ENCODE peak calls at places on chromosomes 1 and 21, in ten cellular contexts. I, U, S, F, M, K, C, X, A and G are unnamed samples.

GRCh38 chr1:184300446-184300845 is 86.4 kb upstream of the C1orf21 start:
- DNase-seq in I (no peak), U (no peak), S (no peak), F (no peak), M (no peak), K (no peak), C (no peak), X (no peak), A (no peak), G (no peak)

GRCh38 chr1:150053911-150054310 is 13.7 kb upstream of the VPS45 start:
- DNase-seq in I (no peak), U (no peak), S (no peak), F (no peak), M (no peak), K (no peak), C (no peak), X (no peak), A (no peak), G (no peak)

GRCh38 chr1:98963359-98963758 is 41.3 kb downstream of the PLPPR5 start:
- DNase-seq in I (no peak), U (no peak), S (no peak), F (no peak), M (no peak), K (no peak), C (no peak), X (no peak), A (no peak), G (no peak)

GRCh38 chr1:204562075-204562990 is 46.1 kb downstream of the MDM4 start:
- DNase-seq in I (no peak), U (no peak), S (no peak), F (no peak), M (no peak), K (no peak), C (no peak), X (no peak), A (no peak), G (no peak)

GRCh38 chr1:161905269-161905884 is 118.3 kb downstream of the OLFML2B start:
- DNase-seq in I (no peak), U (no peak), S (peak), F (peak), M (peak), K (peak), C (peak), X (no peak), A (no peak), G (peak)

GRCh38 chr1:1877852-1878436 is 12.9 kb downstream of the GNB1 start:
- DNase-seq in I (no peak), U (no peak), S (no peak), F (no peak), M (no peak), K (no peak), C (no peak), X (no peak), A (no peak), G (no peak)

GRCh38 chr1:90719321-90720136 is 2.4 kb upstream of the BARHL2 start:
- DNase-seq in I (no peak), U (no peak), S (no peak), F (no peak), M (peak), K (no peak), C (no peak), X (no peak), A (no peak), G (peak)

GRCh38 chr1:203408485-203409229 is 57.7 kb upstream of the FMOD start:
- DNase-seq in I (no peak), U (peak), S (no peak), F (peak), M (no peak), K (no peak), C (peak), X (peak), A (peak), G (no peak)

GRCh38 chr1:154104433-154105082 is 50.3 kb downstream of the NUP210L start:
- DNase-seq in I (no peak), U (no peak), S (no peak), F (peak), M (no peak), K (no peak), C (peak), X (no peak), A (no peak), G (no peak)
- TF ChIP-seq CTCF in I (no peak), U (no peak), S (no peak), F (no peak), M (no peak), K (no peak), C (no peak), X (no peak), A (no peak), G (peak)

DNA sequence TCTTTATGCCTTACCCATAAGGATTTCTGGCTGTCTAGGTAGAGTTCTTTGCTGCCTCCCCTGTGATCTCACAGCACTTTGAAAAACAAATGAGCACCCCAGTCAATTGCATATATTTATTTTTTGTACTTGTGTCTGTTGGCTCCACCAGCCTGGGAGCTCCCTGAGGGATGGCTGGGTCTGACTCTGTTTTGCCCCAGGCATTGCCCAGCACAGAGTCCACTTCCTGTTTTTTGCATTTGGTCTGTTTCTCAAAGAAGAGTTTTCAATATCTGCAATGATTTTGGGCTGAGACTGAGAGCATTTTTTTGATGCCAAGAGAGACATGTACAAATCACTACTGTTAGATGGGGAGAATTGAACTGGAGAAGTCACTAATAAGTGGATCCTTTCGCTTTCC is 125.0 kb downstream of the FOXD2 start:
- DNase-seq in I (no peak), U (no peak), S (no peak), F (no peak), M (no peak), K (no peak), C (no peak), X (no peak), A (no peak), G (no peak)
- TF ChIP-seq CTCF in I (no peak), U (no peak), S (no peak), F (no peak), M (no peak), K (no peak), C (no peak), X (no peak), A (no peak), G (no peak)

GRCh38 chr1:94801919-94802546 is 18.1 kb upstream of the SLC44A3 start:
- DNase-seq in I (no peak), U (no peak), S (peak), F (peak), M (no peak), K (peak), C (peak), X (peak), A (peak), G (peak)
- TF ChIP-seq CTCF in I (peak), U (peak), S (peak), F (peak), M (peak), K (peak), C (peak), X (peak), A (peak), G (peak)

DNA sequence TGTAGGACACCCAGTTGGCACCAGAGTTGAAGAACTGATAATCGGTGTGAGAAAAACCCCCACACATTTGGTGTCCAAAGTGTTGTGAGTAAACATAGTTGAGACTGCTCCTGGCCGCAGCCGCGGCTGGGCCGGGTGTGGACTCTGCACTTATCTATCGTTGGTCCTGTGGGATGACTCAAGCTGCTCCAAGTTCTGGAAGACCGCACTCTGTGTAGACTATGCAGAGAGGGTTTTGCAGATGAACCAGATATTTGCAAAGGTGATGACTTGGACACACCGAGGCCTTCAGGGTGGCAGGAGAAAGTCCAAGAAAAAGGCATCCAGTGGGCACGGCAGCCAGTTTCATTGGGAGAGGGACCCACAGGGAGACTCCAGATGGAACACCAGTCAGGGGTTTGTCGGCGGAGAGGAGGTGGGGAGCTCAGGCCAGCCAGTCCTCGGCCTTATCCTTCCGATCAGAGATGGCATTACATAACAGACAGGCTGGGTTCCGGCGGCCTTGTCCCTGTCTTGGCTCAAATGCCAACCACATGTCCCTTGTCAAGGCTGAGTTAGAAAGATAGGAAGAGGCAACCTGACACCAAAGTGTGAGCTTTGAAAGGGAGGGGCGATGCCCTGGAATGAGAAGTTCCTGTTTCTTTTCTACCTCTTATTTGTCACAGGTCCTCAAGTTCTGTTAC is 21.1 kb downstream of the C2CD2 start:
- DNase-seq in I (no peak), U (peak), S (no peak), F (peak), M (no peak), K (peak), C (no peak), X (peak), A (peak), G (peak)
- TF ChIP-seq CTCF in I (no peak), U (no peak), S (no peak), F (no peak), M (no peak), K (no peak), C (no peak), X (no peak), A (no peak), G (no peak)

GRCh38 chr21:44618504-44618903 is 6.6 kb downstream of the KRTAP10-8 start:
- DNase-seq in I (no peak), U (peak), S (no peak), F (no peak), M (no peak), K (no peak), C (no peak), X (no peak), A (no peak), G (no peak)
- TF ChIP-seq CTCF in I (peak), U (peak), S (no peak), F (no peak), M (no peak), K (peak), C (no peak), X (no peak), A (no peak), G (peak)